ENCODE peak calls at places on chromosomes 7 and 10, in five cellular contexts. R, J, C, K and A are unnamed samples. For H3K4me1 and H3K9me3, the result is how much of the 10 kb centered on the place peaks cover.

GRCh38 chr10:133318494-133319127 is 9.9 kb downstream of the ZNF511 start:
- DNase-seq in R (peak), K (no peak), C (peak), J (peak), A (peak)

GRCh38 chr7:141027043-141027442 is 12.3 kb upstream of the MRPS33 start:
- DNase-seq in K (no peak), R (no peak), C (peak), J (no peak), A (no peak)

GRCh38 chr10:95237376-95238170 is 43.5 kb downstream of the ACSM6 start:
- DNase-seq in C (no peak), R (no peak), J (peak), K (peak), A (no peak)

GRCh38 chr7:43756368-43757072 is 2.0 kb upstream of the BLVRA start:
- DNase-seq in C (no peak), J (peak), R (peak), K (no peak), A (no peak)

GRCh38 chr10:31353574-31353973 is 34.6 kb downstream of the ZEB1 start:
- DNase-seq in R (no peak), J (peak), C (no peak), K (no peak), A (no peak)

GRCh38 chr7:155739538-155740140 is 72.6 kb downstream of the SHH start:
- DNase-seq in C (no peak), R (no peak), J (no peak), K (no peak), A (no peak)

GRCh38 chr7:84277628-84278224 is 83.1 kb upstream of the SEMA3A start:
- DNase-seq in R (no peak), J (no peak), K (no peak), C (peak), A (no peak)

GRCh38 chr7:38453187-38453586 is 178.0 kb downstream of the AMPH start:
- DNase-seq in C (no peak), R (no peak), K (no peak), J (no peak), A (no peak)

GRCh38 chr10:118238573-118239240 is 103.4 kb downstream of the FAM204A start:
- DNase-seq in R (no peak), J (peak), C (no peak), K (no peak), A (no peak)

GRCh38 chr10:47379901-47380300 is 4.2 kb downstream of the ZNF488 start:
- DNase-seq in R (peak), C (peak), J (no peak), K (no peak), A (no peak)

GRCh38 chr10:47277352-47278151 is 22.4 kb upstream of the GDF10 start:
- DNase-seq in J (peak), R (no peak), K (no peak), C (no peak), A (no peak)

GRCh38 chr7:30146127-30146612 is 11.4 kb downstream of the MTURN start:
- DNase-seq in R (no peak), K (no peak), J (no peak), C (no peak), A (peak)

GRCh38 chr10:127592586-127592985 is 43.5 kb downstream of the NPS start:
- DNase-seq in J (no peak), K (no peak), C (no peak), R (no peak), A (no peak)

GRCh38 chr10:11319990-11320602 is 291.4 kb downstream of the USP6NL start:
- DNase-seq in C (no peak), R (no peak), K (no peak), J (no peak), A (no peak)

GRCh38 chr7:140673063-140673769 is 471 bp downstream of the ADCK2 start:
- DNase-seq in J (peak), R (peak), C (peak), K (peak), A (peak)

GRCh38 chr10:125768217-125768616 is 7.4 kb downstream of the MMP21 start:
- DNase-seq in K (no peak), C (no peak), R (no peak), J (no peak), A (no peak)

GRCh38 chr10:71238626-71239025 is 26.3 kb downstream of the UNC5B start:
- DNase-seq in R (no peak), K (no peak), C (no peak), J (no peak), A (peak)

GRCh38 chr10:71239946-71240795 is 27.8 kb downstream of the UNC5B start:
- DNase-seq in K (peak), C (no peak), R (no peak), J (no peak), A (peak)

GRCh38 chr10:71241114-71241898 is 28.9 kb downstream of the UNC5B start:
- DNase-seq in R (no peak), K (no peak), C (no peak), J (no peak), A (peak)

GRCh38 chr10:71237843-71238623 is 25.7 kb downstream of the UNC5B start:
- DNase-seq in K (no peak), C (no peak), J (no peak), R (no peak), A (peak)

GRCh38 chr10:71239131-71239915 is 27.0 kb downstream of the UNC5B start:
- DNase-seq in K (no peak), J (no peak), R (no peak), C (no peak), A (peak)
- H3K4me1 ChIP-seq in K (under half), J (under half), R (under half), C (under half), A (half or more)

GRCh38 chr7:21450876-21451275 is 23.0 kb downstream of the SP4 start:
- DNase-seq in J (no peak), C (no peak), R (no peak), K (no peak), A (no peak)

GRCh38 chr7:21448974-21449373 is 21.1 kb downstream of the SP4 start:
- DNase-seq in C (no peak), K (no peak), J (no peak), R (no peak), A (no peak)

GRCh38 chr7:21454182-21454581 is 26.3 kb downstream of the SP4 start:
- DNase-seq in J (peak), C (no peak), K (peak), R (no peak), A (no peak)

GRCh38 chr7:21450076-21450475 is 22.2 kb downstream of the SP4 start:
- DNase-seq in R (no peak), C (no peak), J (no peak), K (no peak), A (no peak)

DNA sequence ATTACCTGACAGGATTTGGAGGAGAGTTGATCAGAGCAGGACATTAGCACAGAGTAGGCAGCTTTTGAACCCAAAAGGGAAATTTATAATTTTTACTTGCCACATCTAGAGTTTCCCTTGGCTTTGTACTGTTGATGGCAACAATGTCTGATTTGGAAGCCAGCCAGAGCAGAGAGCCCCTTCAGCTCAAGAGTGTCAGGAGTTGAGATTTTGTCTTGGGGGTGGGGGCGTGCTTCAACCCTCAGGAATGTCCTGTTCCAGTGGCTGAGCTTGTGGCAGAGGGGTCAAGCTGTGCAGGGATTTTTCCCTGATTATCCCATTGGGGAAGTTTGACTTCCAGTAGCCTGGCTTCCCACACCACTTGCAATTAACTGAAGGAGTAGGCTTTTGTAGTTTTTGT is 27.0 kb downstream of the SP4 start:
- DNase-seq in J (no peak), K (no peak), R (no peak), C (no peak), A (no peak)
- H3K9me3 ChIP-seq in J (under half), K (under half), R (under half), C (under half), A (under half)

GRCh38 chr7:92714767-92715166 is 121.6 kb downstream of the CDK6 start:
- DNase-seq in K (no peak), R (no peak), C (no peak), J (no peak), A (no peak)

GRCh38 chr7:92715963-92716362 is 120.4 kb downstream of the CDK6 start:
- DNase-seq in R (no peak), C (no peak), J (no peak), K (no peak), A (no peak)

GRCh38 chr7:92717982-92718716 is 118.2 kb downstream of the CDK6 start:
- DNase-seq in J (peak), R (peak), C (no peak), K (peak), A (peak)

GRCh38 chr7:92717601-92717981 is 118.8 kb downstream of the CDK6 start:
- DNase-seq in C (no peak), K (no peak), R (no peak), J (peak), A (no peak)

DNA sequence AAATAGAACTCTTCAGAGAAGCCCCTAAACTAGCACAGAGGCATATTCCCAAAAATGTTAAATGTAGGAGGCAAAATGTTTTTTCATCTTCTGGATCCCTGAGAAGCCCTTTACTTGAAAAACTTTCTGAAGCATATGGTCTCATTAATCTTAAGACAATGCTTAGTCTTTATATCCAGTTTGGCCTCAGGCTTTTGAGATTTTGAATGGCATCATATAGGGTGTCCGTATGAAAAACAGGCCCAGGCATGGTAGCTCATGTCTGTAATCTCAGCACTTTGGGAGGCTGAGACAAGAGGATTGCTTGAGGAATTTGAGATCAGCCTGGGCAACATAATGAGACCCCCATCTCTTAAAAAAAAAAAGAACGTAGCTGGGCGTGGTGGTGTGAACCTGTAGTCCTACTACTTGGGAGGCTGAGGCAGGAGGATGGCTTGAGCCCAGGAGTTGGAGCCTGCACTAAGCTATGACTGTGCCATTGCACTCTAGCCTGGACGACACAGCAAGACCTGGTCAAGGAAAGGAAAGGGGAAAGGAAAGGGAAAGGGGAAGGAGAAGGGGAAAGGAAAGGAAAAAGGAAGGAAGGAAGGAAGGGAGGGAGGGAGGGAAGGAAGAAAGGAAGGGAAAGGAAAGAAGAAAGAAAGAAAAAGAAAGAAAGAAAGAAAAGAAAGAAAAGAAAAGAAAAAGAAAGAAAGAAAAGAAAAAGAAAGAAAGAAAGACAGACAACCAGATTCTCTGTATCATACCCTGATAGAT is 119.4 kb downstream of the CDK6 start:
- DNase-seq in C (no peak), K (no peak), J (no peak), R (no peak), A (no peak)
- H3K27ac ChIP-seq in C (no peak), K (no peak), J (peak), R (peak), A (no peak)

GRCh38 chr10:80504897-80505465 is 32.7 kb upstream of the SH2D4B start:
- DNase-seq in R (peak), C (no peak), J (peak), K (no peak), A (peak)
- H3K4me1 ChIP-seq in R (under half), C (under half), J (half or more), K (under half), A (under half)

DNA sequence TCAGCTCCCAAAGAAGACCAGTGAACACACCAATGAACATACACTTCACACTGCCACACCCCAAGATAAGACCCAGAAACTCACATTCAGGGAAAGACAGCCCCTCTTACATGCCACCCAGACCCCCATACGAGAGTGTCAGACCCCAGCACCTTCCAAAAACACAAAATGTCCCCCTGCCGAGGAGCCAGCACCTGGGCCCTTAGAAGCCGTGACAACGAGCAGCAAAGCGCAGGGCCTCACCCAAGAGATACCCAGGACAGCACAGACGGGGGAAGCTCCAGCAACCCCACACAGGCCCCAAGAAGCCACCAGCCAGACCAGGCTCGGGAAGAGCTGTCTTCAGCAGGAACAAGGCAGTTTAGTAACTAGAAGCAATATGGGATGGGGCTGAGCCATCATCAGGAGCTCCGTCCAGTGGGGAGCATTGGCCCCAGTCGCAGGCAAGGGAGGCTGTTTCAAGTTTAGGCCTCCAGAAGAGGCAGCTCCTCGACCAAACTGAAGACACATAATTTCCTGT is 243.6 kb downstream of the PTPRN2 start:
- DNase-seq in J (no peak), R (no peak), C (peak), K (no peak), A (no peak)
- H3K9me3 ChIP-seq in J (under half), R (under half), C (under half), K (under half), A (under half)

GRCh38 chr10:124060148-124060720 is 33.2 kb downstream of the CHST15 start:
- DNase-seq in R (no peak), C (no peak), K (no peak), J (no peak), A (no peak)
- H3K27ac ChIP-seq in R (no peak), C (no peak), K (no peak), J (no peak), A (no peak)

GRCh38 chr10:14562615-14563214 is 212.0 kb downstream of the FAM107B start:
- DNase-seq in J (no peak), R (peak), K (no peak), C (no peak), A (no peak)

GRCh38 chr10:14562197-14562596 is 212.5 kb downstream of the FAM107B start:
- DNase-seq in J (no peak), K (no peak), C (no peak), R (no peak), A (no peak)

GRCh38 chr10:14564268-14564744 is 210.4 kb downstream of the FAM107B start:
- DNase-seq in C (no peak), R (no peak), K (no peak), J (no peak), A (no peak)

GRCh38 chr10:14565199-14565598 is 209.5 kb downstream of the FAM107B start:
- DNase-seq in K (no peak), J (no peak), C (no peak), R (peak), A (no peak)

DNA sequence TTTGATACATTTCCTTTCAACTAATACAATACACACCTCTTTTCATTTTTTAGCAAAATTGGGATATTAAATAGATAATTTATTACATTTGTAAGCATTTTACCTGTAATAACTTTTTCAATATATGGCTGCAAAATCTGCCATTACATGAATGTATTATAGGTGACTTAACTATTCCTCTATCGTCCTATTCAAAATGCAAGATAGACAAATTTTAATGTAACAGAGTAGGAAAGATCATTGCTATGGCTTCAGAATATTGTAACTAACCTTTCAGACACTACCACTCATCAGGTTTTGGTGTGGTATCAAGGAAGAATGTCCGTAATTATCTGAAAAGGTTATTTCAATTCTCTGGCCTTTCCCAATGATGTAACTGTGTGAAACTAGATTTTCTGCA is 211.3 kb downstream of the FAM107B start:
- DNase-seq in C (no peak), J (no peak), R (no peak), K (no peak), A (no peak)
- H3K4me1 ChIP-seq in C (under half), J (under half), R (under half), K (half or more), A (under half)

GRCh38 chr7:56537952-56538351 is 421.7 kb upstream of the NUPR2 start:
- DNase-seq in R (no peak), K (no peak), J (no peak), C (no peak), A (peak)
- H3K9me3 ChIP-seq in R (under half), K (under half), J (under half), C (half or more), A (under half)